ENCODE peak calls at places on chromosomes 1 and 21, in four cellular contexts. One of them, this sample, is unnamed.

GRCh38 chr1:207336559-207337467 is 15.3 kb downstream of the CD55 start:
- DNase-seq in SK-N-SH: no peak
- DNase-seq in Jurkat, Clone E6-1: peak
- DNase-seq in foreskin fibroblast: no peak
- DNase-seq in this sample: peak

GRCh38 chr1:53367503-53368313 is 39.8 kb upstream of the LRP8 start:
- DNase-seq in SK-N-SH: peak
- DNase-seq in Jurkat, Clone E6-1: peak
- DNase-seq in foreskin fibroblast: no peak
- DNase-seq in this sample: peak

GRCh38 chr1:156291226-156292061 is 4.0 kb downstream of the GLMP start:
- DNase-seq in SK-N-SH: peak
- DNase-seq in Jurkat, Clone E6-1: no peak
- DNase-seq in foreskin fibroblast: peak
- DNase-seq in this sample: no peak

GRCh38 chr1:245067257-245067656 is 87.5 kb upstream of the KIF26B start:
- DNase-seq in SK-N-SH: no peak
- DNase-seq in Jurkat, Clone E6-1: no peak
- DNase-seq in foreskin fibroblast: no peak
- DNase-seq in this sample: no peak

GRCh38 chr1:210405316-210405715 is 76.6 kb downstream of the HHAT start:
- DNase-seq in SK-N-SH: no peak
- DNase-seq in Jurkat, Clone E6-1: no peak
- DNase-seq in foreskin fibroblast: no peak
- DNase-seq in this sample: no peak

GRCh38 chr1:109239580-109240068 is 9.7 kb upstream of the CELSR2 start:
- DNase-seq in SK-N-SH: peak
- DNase-seq in Jurkat, Clone E6-1: peak
- DNase-seq in foreskin fibroblast: no peak
- DNase-seq in this sample: no peak

GRCh38 chr1:19468397-19468956 is 16.9 kb downstream of the CAPZB start:
- DNase-seq in SK-N-SH: no peak
- DNase-seq in Jurkat, Clone E6-1: no peak
- DNase-seq in foreskin fibroblast: no peak
- DNase-seq in this sample: peak

GRCh38 chr1:48938975-48939374 is 162.3 kb upstream of the BEND5 start:
- DNase-seq in SK-N-SH: no peak
- DNase-seq in Jurkat, Clone E6-1: no peak
- DNase-seq in foreskin fibroblast: no peak
- DNase-seq in this sample: no peak

GRCh38 chr1:73899311-73899710 is 298.7 kb downstream of the LRRIQ3 start:
- DNase-seq in SK-N-SH: no peak
- DNase-seq in Jurkat, Clone E6-1: no peak
- DNase-seq in foreskin fibroblast: no peak
- DNase-seq in this sample: no peak

GRCh38 chr1:11044086-11044848 is 2.8 kb downstream of the MASP2 start:
- DNase-seq in SK-N-SH: no peak
- DNase-seq in Jurkat, Clone E6-1: no peak
- DNase-seq in foreskin fibroblast: no peak
- DNase-seq in this sample: no peak

GRCh38 chr1:176795929-176796328 is 333.0 kb downstream of the PAPPA2 start:
- DNase-seq in SK-N-SH: no peak
- DNase-seq in Jurkat, Clone E6-1: no peak
- DNase-seq in foreskin fibroblast: peak
- DNase-seq in this sample: no peak

GRCh38 chr1:225848044-225848955 is 33.9 kb downstream of the TMEM63A start:
- DNase-seq in SK-N-SH: no peak
- DNase-seq in Jurkat, Clone E6-1: peak
- DNase-seq in foreskin fibroblast: no peak
- DNase-seq in this sample: no peak

GRCh38 chr1:53754484-53755312 is 15.7 kb upstream of the GLIS1 start:
- DNase-seq in SK-N-SH: peak
- DNase-seq in Jurkat, Clone E6-1: peak
- DNase-seq in foreskin fibroblast: peak
- DNase-seq in this sample: no peak

GRCh38 chr1:9631613-9632012 is 19.9 kb upstream of the PIK3CD start:
- DNase-seq in SK-N-SH: no peak
- DNase-seq in Jurkat, Clone E6-1: no peak
- DNase-seq in foreskin fibroblast: no peak
- DNase-seq in this sample: no peak

GRCh38 chr1:241447056-241447649 is 72.4 kb downstream of the FH start:
- DNase-seq in SK-N-SH: no peak
- DNase-seq in Jurkat, Clone E6-1: no peak
- DNase-seq in foreskin fibroblast: peak
- DNase-seq in this sample: no peak

GRCh38 chr1:231187556-231187955 is 25.7 kb downstream of the TRIM67 start:
- DNase-seq in SK-N-SH: no peak
- DNase-seq in Jurkat, Clone E6-1: no peak
- DNase-seq in foreskin fibroblast: no peak
- DNase-seq in this sample: no peak

GRCh38 chr1:224736619-224737352 is 120.7 kb downstream of the CNIH3 start:
- DNase-seq in SK-N-SH: no peak
- DNase-seq in Jurkat, Clone E6-1: no peak
- DNase-seq in foreskin fibroblast: peak
- DNase-seq in this sample: no peak

GRCh38 chr1:43366179-43366578 is 1.6 kb downstream of the ELOVL1 start:
- DNase-seq in SK-N-SH: no peak
- DNase-seq in Jurkat, Clone E6-1: no peak
- DNase-seq in foreskin fibroblast: no peak
- DNase-seq in this sample: no peak

GRCh38 chr1:29332204-29332603 is 95.9 kb downstream of the PTPRU start:
- DNase-seq in SK-N-SH: no peak
- DNase-seq in Jurkat, Clone E6-1: peak
- DNase-seq in foreskin fibroblast: peak
- DNase-seq in this sample: no peak

GRCh38 chr1:63877816-63878215 is 104.0 kb downstream of the ROR1 start:
- DNase-seq in SK-N-SH: no peak
- DNase-seq in Jurkat, Clone E6-1: no peak
- DNase-seq in foreskin fibroblast: peak
- DNase-seq in this sample: no peak

GRCh38 chr1:182279724-182280506 is 111.7 kb downstream of the GLUL start:
- DNase-seq in SK-N-SH: peak
- DNase-seq in Jurkat, Clone E6-1: no peak
- DNase-seq in foreskin fibroblast: peak
- DNase-seq in this sample: no peak

GRCh38 chr1:205365945-205366463 is 9.3 kb upstream of the KLHDC8A start:
- DNase-seq in SK-N-SH: no peak
- DNase-seq in Jurkat, Clone E6-1: no peak
- DNase-seq in foreskin fibroblast: no peak
- DNase-seq in this sample: no peak

GRCh38 chr21:34983680-34984086 is 65.4 kb downstream of the RUNX1 start:
- DNase-seq in SK-N-SH: no peak
- DNase-seq in Jurkat, Clone E6-1: peak
- DNase-seq in foreskin fibroblast: peak
- DNase-seq in this sample: peak

GRCh38 chr1:244224487-244225430 is 173.7 kb downstream of the ZBTB18 start:
- DNase-seq in SK-N-SH: no peak
- DNase-seq in Jurkat, Clone E6-1: no peak
- DNase-seq in foreskin fibroblast: no peak
- DNase-seq in this sample: no peak

GRCh38 chr1:160124709-160125478 is 9.3 kb downstream of the ATP1A2 start:
- DNase-seq in SK-N-SH: no peak
- DNase-seq in Jurkat, Clone E6-1: no peak
- DNase-seq in foreskin fibroblast: peak
- DNase-seq in this sample: no peak

GRCh38 chr1:17561561-17561985 is 22.1 kb downstream of the ARHGEF10L start:
- DNase-seq in SK-N-SH: no peak
- DNase-seq in Jurkat, Clone E6-1: no peak
- DNase-seq in foreskin fibroblast: no peak
- DNase-seq in this sample: no peak

GRCh38 chr21:43812139-43812821 is 22.9 kb downstream of the RRP1 start:
- DNase-seq in SK-N-SH: no peak
- DNase-seq in Jurkat, Clone E6-1: no peak
- DNase-seq in foreskin fibroblast: no peak
- DNase-seq in this sample: no peak
- H3K4me3 ChIP-seq in SK-N-SH: no peak
- H3K4me3 ChIP-seq in Jurkat, Clone E6-1: no peak
- H3K4me3 ChIP-seq in foreskin fibroblast: no peak
- H3K4me3 ChIP-seq in this sample: no peak

DNA sequence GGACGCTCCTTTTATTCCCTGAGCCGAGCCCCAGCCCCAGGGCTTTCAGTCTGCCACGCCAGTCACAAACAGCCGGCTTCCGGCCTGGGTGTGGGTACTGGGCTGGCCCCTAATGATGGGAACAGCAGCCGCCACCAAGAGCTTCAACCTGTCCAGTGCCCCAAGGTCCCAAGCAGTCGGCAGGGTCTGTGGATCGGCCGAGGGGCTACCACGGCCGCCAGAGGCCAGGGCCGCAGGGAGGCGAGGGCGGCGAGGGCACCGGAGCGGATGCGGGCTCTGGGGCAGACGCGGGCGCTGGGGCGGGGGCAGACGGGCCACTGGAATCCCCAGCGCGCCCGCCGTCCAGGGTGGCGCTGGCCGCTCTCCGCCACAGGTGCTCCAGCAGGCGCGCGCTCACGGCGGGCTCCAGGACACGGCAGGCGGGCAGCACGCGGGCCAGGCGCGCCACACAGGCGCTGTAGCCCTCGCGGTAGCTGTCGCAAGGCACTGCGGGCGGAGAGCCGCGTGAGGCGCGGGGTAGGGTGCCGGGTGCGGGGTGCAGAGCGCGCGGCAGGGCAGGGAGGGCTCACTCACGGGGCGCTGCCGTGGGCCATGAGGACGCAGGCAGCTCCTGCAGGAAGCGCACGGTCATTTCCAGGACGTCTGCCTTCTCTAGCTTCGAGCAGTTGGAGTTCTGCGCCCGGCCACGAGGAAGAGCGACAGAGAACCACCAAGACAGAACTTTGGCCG is 887 bp downstream of the HES2 start:
- DNase-seq in SK-N-SH: peak
- DNase-seq in Jurkat, Clone E6-1: no peak
- DNase-seq in foreskin fibroblast: no peak
- DNase-seq in this sample: no peak
- H3K4me3 ChIP-seq in SK-N-SH: no peak
- H3K4me3 ChIP-seq in Jurkat, Clone E6-1: no peak
- H3K4me3 ChIP-seq in foreskin fibroblast: no peak
- H3K4me3 ChIP-seq in this sample: no peak

DNA sequence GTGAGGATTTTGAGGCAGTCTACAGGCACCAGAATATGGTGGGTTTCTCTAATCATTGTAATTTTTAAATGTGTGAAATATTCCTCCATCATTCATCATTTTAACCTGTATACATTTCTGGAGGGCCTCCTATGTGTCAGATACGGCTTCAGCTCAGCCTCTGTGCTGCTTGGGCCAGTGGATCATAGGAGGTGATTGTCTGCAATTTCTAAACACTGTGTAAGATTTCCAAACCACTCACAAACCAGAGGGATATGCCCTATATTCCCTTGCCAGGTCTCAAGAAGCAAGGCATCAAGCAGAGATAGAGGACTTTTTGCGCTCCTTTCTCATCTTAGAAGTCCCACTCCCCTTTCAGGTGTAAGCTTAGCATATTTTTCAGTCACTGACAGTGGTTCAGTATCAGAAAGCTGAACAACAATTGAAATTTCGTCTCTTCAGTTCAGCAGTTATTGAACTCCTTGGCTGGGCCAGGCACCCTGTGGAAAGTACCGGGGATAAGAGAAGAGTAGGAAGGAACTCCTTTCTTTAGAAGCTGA is 190.9 kb downstream of the NFIA start:
- DNase-seq in SK-N-SH: no peak
- DNase-seq in Jurkat, Clone E6-1: no peak
- DNase-seq in foreskin fibroblast: no peak
- DNase-seq in this sample: no peak
- H3K4me3 ChIP-seq in SK-N-SH: no peak
- H3K4me3 ChIP-seq in Jurkat, Clone E6-1: no peak
- H3K4me3 ChIP-seq in foreskin fibroblast: no peak
- H3K4me3 ChIP-seq in this sample: no peak

DNA sequence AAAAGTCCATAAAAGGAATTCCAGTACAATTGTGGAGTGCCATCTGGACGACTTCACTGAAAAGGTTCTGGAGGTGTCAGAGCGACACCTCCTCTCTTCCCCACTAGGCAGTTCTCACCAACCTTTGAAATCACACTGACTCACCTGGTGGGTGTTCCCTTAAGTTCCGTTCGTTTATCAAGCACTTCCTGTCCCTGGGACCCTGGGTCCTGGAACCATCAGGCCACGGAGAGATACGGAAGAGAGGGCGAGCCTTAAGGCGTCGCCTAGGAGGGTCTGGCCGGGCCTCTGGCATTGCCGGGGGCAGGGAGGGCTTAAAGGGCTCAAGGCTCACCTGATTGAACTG is 318 bp downstream of the SPAG17 start:
- DNase-seq in SK-N-SH: no peak
- DNase-seq in Jurkat, Clone E6-1: no peak
- DNase-seq in foreskin fibroblast: no peak
- DNase-seq in this sample: no peak
- H3K4me3 ChIP-seq in SK-N-SH: peak
- H3K4me3 ChIP-seq in Jurkat, Clone E6-1: no peak
- H3K4me3 ChIP-seq in foreskin fibroblast: peak
- H3K4me3 ChIP-seq in this sample: no peak

DNA sequence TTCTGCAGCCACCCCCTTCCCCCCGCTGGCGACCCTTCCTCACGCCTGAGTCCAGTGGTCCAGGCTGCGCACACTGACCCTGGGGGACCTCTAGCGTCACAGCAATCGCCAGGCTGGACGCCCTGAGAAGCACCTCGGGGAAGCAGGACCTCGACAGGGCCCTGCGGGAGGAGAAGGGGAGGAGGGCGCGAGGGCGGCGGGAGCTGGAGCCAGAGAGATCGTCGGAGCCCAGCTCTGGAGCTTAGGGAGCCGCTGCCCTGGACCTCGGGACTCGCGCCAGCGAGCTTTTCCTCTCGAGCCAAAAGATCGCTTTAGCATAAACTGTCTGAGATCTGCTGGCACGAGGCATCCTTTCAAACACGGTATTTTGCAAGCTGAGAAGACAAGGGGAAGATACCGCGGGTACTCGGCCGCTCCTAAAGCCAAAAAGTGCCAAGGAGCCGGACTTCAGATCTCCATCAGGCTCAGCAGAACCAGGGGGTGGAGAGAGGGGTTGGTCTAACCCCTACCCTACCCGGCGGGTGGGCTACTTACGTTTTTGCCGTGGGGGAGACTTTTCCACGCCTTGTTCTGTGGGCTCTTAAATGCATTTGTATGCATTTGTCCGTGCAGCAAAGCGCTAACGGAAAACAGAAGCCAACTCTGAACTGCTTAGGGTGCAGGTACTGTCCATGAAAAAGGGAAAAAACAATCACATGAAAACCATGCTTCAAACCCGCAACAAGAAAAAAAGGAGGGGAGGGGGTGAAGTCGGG is 588 bp downstream of the COL24A1 start:
- DNase-seq in SK-N-SH: peak
- DNase-seq in Jurkat, Clone E6-1: no peak
- DNase-seq in foreskin fibroblast: peak
- DNase-seq in this sample: no peak
- H3K4me3 ChIP-seq in SK-N-SH: peak
- H3K4me3 ChIP-seq in Jurkat, Clone E6-1: no peak
- H3K4me3 ChIP-seq in foreskin fibroblast: peak
- H3K4me3 ChIP-seq in this sample: no peak

GRCh38 chr21:41319273-41319672 is 2.7 kb downstream of the FAM3B start:
- DNase-seq in SK-N-SH: no peak
- DNase-seq in Jurkat, Clone E6-1: no peak
- DNase-seq in foreskin fibroblast: no peak
- DNase-seq in this sample: no peak
- H3K4me3 ChIP-seq in SK-N-SH: no peak
- H3K4me3 ChIP-seq in Jurkat, Clone E6-1: no peak
- H3K4me3 ChIP-seq in foreskin fibroblast: no peak
- H3K4me3 ChIP-seq in this sample: no peak

This sample was measured in CD4-positive, alpha-beta memory T cell.